ENCODE peak calls at places on chromosomes 6 and 20, in seven cellular contexts. P is neuronal stem cell, W is mesendoderm, N is IMR-90, C is H1, D is mesenchymal stem cell, J is trophoblast cell. K is an unnamed sample.

GRCh38 chr6:126937426-126937825 is 181.0 kb upstream of the RSPO3 start:
- DNase-seq in P (no peak), W (no peak), N (no peak), C (no peak), D (no peak), J (no peak), K (no peak)

GRCh38 chr6:108610270-108610839 is 49.6 kb downstream of the FOXO3 start:
- DNase-seq in P (no peak), W (no peak), N (no peak), C (no peak), D (no peak), J (no peak), K (no peak)

GRCh38 chr6:56244528-56245253 is 2.7 kb downstream of the COL21A1 start:
- DNase-seq in P (no peak), W (no peak), N (no peak), C (no peak), D (no peak), J (no peak), K (no peak)

GRCh38 chr6:132354517-132355167 is 46.6 kb downstream of the MOXD1 start:
- DNase-seq in P (no peak), W (peak), N (no peak), C (no peak), D (no peak), J (no peak), K (no peak)

GRCh38 chr20:16747291-16747811 is 807 bp upstream of the OTOR start:
- DNase-seq in P (no peak), W (peak), N (no peak), C (no peak), D (no peak), J (no peak), K (peak)

GRCh38 chr6:38138374-38138773 is 318.8 kb downstream of the ZFAND3 start:
- DNase-seq in P (no peak), W (peak), N (no peak), C (peak), D (no peak), J (no peak), K (peak)

GRCh38 chr6:138004423-138005287 is 102.6 kb downstream of the PERP start:
- DNase-seq in P (no peak), W (peak), N (peak), C (no peak), D (peak), J (peak), K (no peak)

GRCh38 chr6:106037060-106037459 is 49.1 kb upstream of the PRDM1 start:
- DNase-seq in P (no peak), W (no peak), N (peak), C (no peak), D (no peak), J (no peak), K (no peak)

GRCh38 chr6:167974644-167975344 is 22.7 kb upstream of the KIF25 start:
- DNase-seq in P (no peak), W (no peak), N (peak), C (no peak), D (no peak), J (no peak), K (no peak)

GRCh38 chr6:5998236-5998635 is 8.5 kb downstream of the NRN1 start:
- DNase-seq in P (no peak), W (peak), N (no peak), C (no peak), D (no peak), J (no peak), K (no peak)

GRCh38 chr20:57672164-57672563 is 37.7 kb downstream of the PMEPA1 start:
- DNase-seq in P (no peak), W (no peak), N (peak), C (no peak), D (no peak), J (peak), K (no peak)

GRCh38 chr6:112760831-112761230 is 413.7 kb downstream of the RFPL4B start:
- DNase-seq in P (no peak), W (no peak), N (peak), C (no peak), D (no peak), J (no peak), K (no peak)

GRCh38 chr20:31678389-31679356 is 41.0 kb downstream of the COX4I2 start:
- DNase-seq in P (no peak), W (peak), N (no peak), C (no peak), D (peak), J (peak), K (no peak)

GRCh38 chr6:45538636-45539035 is 160.9 kb upstream of the SUPT3H start:
- DNase-seq in P (no peak), W (no peak), N (no peak), C (no peak), D (peak), J (no peak), K (no peak)

GRCh38 chr6:111589366-111589765 is 16.3 kb downstream of the TRAF3IP2 start:
- DNase-seq in P (no peak), W (no peak), N (peak), C (no peak), D (peak), J (peak), K (no peak)

GRCh38 chr20:53826597-53827291 is 233.1 kb upstream of the ZNF217 start:
- DNase-seq in P (no peak), W (no peak), N (peak), C (no peak), D (no peak), J (no peak), K (no peak)

GRCh38 chr6:13766201-13766634 is 48.1 kb downstream of the MCUR1 start:
- DNase-seq in P (no peak), W (no peak), N (peak), C (no peak), D (peak), J (peak), K (no peak)

GRCh38 chr20:47306095-47306494 is 50.4 kb downstream of the ZMYND8 start:
- DNase-seq in P (no peak), W (no peak), N (no peak), C (no peak), D (no peak), J (no peak), K (no peak)

GRCh38 chr6:31821301-31822037 is 6.1 kb upstream of the HSPA1B start:
- DNase-seq in P (peak), W (peak), N (peak), C (no peak), D (no peak), J (peak), K (peak)

GRCh38 chr20:23316626-23317025 is 34.0 kb upstream of the NXT1 start:
- DNase-seq in P (no peak), W (no peak), N (no peak), C (no peak), D (no peak), J (no peak), K (no peak)

GRCh38 chr20:3900187-3900604 is 11.0 kb downstream of the PANK2 start:
- DNase-seq in P (no peak), W (no peak), N (no peak), C (no peak), D (no peak), J (no peak), K (no peak)

GRCh38 chr6:162245831-162246230 is 481.7 kb downstream of the PRKN start:
- DNase-seq in P (no peak), W (no peak), N (no peak), C (no peak), D (no peak), J (no peak), K (no peak)

GRCh38 chr20:50605136-50605535 is 86.2 kb downstream of the RIPOR3 start:
- DNase-seq in P (no peak), W (no peak), N (no peak), C (no peak), D (no peak), J (no peak), K (no peak)

GRCh38 chr6:63347599-63347998 is 27.8 kb upstream of the LGSN start:
- DNase-seq in P (no peak), W (no peak), N (peak), C (no peak), D (peak), J (peak), K (no peak)

GRCh38 chr20:38369387-38369786 is 23.1 kb downstream of the LBP start:
- DNase-seq in P (no peak), W (peak), N (no peak), C (no peak), D (no peak), J (no peak), K (no peak)

GRCh38 chr20:64086801-64087200 is 2.6 kb upstream of the LKAAEAR1 start:
- DNase-seq in P (no peak), W (no peak), N (no peak), C (no peak), D (no peak), J (no peak), K (no peak)

GRCh38 chr6:154579046-154579823 is 68.8 kb upstream of the CNKSR3 start:
- DNase-seq in P (no peak), W (no peak), N (no peak), C (no peak), D (no peak), J (peak), K (no peak)

GRCh38 chr6:21500314-21500713 is 93.2 kb upstream of the SOX4 start:
- DNase-seq in P (no peak), W (no peak), N (no peak), C (no peak), D (peak), J (no peak), K (no peak)

GRCh38 chr20:57473246-57474042 is 51.5 kb downstream of the CTCFL start:
- DNase-seq in P (no peak), W (no peak), N (no peak), C (no peak), D (no peak), J (peak), K (no peak)

GRCh38 chr20:22339946-22340345 is 244.4 kb downstream of the FOXA2 start:
- DNase-seq in P (no peak), W (no peak), N (no peak), C (no peak), D (no peak), J (no peak), K (no peak)

GRCh38 chr6:69584913-69585729 is 211.7 kb downstream of the LMBRD1 start:
- DNase-seq in P (no peak), W (peak), N (no peak), C (no peak), D (peak), J (no peak), K (no peak)

GRCh38 chr20:19045366-19045765 is 167.1 kb upstream of the SLC24A3 start:
- DNase-seq in P (no peak), W (peak), N (no peak), C (no peak), D (no peak), J (peak), K (no peak)

GRCh38 chr6:166996406-166996805 is 2.8 kb upstream of the CEP43 start:
- DNase-seq in P (no peak), W (no peak), N (peak), C (no peak), D (peak), J (peak), K (no peak)

GRCh38 chr6:43774776-43775583 is 5.0 kb downstream of the VEGFA start:
- DNase-seq in P (peak), W (peak), N (peak), C (no peak), D (peak), J (peak), K (peak)

GRCh38 chr6:107118976-107119375 is 3.7 kb upstream of the BEND3 start:
- DNase-seq in P (no peak), W (peak), N (no peak), C (no peak), D (no peak), J (no peak), K (no peak)

GRCh38 chr6:31865205-31866118 is 2.8 kb upstream of the NEU1 start:
- DNase-seq in P (no peak), W (no peak), N (no peak), C (no peak), D (no peak), J (peak), K (no peak)

GRCh38 chr20:32585519-32586127 is 490 bp upstream of the NOL4L start:
- DNase-seq in P (no peak), W (no peak), N (no peak), C (no peak), D (no peak), J (peak), K (no peak)

DNA sequence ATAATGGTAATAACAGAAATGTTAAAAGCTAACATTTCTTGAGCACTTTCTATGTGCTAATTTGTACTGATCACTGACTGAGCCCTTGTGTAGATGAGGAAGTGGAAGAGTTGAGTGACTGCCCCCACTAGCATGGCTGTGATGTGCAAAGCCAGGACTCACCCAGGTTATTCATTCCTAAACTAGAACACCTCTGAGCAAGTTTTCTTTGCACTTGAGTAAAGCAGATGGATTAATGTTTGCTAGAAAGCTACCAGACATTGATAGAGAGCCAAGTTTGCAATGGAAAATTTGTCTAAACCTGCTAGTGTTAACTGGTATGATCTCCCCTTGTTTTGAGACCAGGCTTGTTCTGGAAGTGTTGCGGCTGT is 467.4 kb upstream of the PLCB4 start:
- DNase-seq in P (no peak), W (no peak), N (no peak), C (no peak), D (no peak), J (no peak), K (no peak)
- H2BK120ac ChIP-seq in P (no peak), W (no peak), N (no peak), C (no peak), D (no peak), J (no peak), K (no peak)

GRCh38 chr6:27280540-27281000 is 31.5 kb downstream of the POM121L2 start:
- DNase-seq in P (no peak), W (peak), N (no peak), C (no peak), D (peak), J (peak), K (no peak)
- H3K9ac ChIP-seq in P (no peak), W (peak), N (peak), C (no peak), D (peak), J (no peak), K (peak)

DNA sequence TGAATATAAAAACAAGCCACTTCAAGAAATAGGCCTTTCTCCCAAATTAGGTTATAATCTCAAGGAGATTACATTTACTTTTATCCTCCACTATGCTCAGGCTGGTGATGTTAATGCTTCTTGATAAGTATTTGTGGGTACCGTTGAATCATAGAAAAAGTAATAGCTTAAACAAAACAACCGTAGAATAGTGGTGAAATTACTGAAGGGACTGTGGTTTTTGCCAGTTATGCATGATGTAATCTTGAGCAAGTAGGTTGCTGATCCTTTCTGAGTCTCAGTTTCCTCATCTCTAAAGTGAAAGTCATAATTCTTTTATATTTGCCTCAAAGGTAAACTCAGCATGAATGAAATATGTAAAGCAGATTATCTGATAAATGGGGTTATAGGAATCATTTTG is 187.3 kb upstream of the JAG1 start:
- DNase-seq in P (no peak), W (no peak), N (peak), C (no peak), D (no peak), J (no peak), K (no peak)
- H4K8ac ChIP-seq in P (no peak), W (no peak), N (no peak), C (no peak), D (no peak), J (no peak), K (no peak)

DNA sequence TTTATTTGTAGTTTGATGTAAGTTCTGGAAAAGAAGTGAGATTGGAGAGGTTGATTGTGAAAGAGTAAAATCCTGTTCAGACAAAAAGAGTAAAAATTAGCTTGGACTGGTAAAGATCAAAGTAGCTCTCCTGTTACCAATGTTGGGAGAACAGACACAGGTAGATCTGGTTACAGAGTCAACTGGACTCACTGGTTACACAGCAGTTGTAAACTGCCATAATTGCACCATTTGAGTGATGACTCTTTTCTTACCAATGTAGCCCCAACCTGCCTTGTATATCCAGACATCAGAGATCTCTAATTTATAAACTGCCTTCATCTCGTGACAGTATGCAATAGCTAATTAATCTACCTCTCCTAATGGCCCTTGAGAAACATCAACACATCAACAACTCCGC is 165.6 kb upstream of the PRSS16 start:
- DNase-seq in P (no peak), W (no peak), N (no peak), C (no peak), D (no peak), J (peak), K (no peak)
- H2BK120ac ChIP-seq in P (no peak), W (no peak), N (no peak), C (no peak), D (no peak), J (no peak), K (no peak)

DNA sequence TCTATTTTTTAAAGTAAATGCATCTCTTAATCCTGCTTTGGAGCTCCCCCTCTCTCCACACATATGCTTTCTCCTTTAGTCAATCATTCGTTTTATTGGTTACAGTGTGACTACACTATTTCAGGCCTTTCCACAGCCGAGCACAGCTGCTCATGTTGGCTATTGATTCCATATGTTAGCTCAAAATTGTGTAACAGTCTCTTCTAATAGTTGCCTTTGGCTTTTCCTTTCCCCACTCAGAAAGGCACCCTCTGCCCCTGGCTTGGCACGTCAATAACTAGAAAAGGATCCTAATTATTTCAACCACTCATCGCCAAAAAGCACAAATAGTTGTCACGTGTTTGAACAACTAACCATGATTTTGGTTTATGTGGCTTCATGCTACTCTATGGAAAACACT is 410.3 kb upstream of the SLC35B3 start:
- DNase-seq in P (no peak), W (no peak), N (no peak), C (no peak), D (no peak), J (no peak), K (no peak)
- H3K9ac ChIP-seq in P (no peak), W (no peak), N (no peak), C (no peak), D (no peak), J (no peak), K (no peak)

GRCh38 chr6:169041078-169041477 is 212.6 kb downstream of the THBS2 start:
- DNase-seq in P (no peak), W (no peak), N (no peak), C (no peak), D (no peak), J (no peak), K (no peak)
- H4K8ac ChIP-seq in P (no peak), W (no peak), N (no peak), C (no peak), D (no peak), J (no peak), K (no peak)

GRCh38 chr6:46555129-46555528 is 63.9 kb upstream of the RCAN2 start:
- DNase-seq in P (no peak), W (peak), N (no peak), C (no peak), D (no peak), J (no peak), K (no peak)
- H2BK120ac ChIP-seq in P (no peak), W (no peak), N (no peak), C (no peak), D (no peak), J (no peak), K (no peak)

GRCh38 chr20:6704132-6704861 is 63.2 kb upstream of the BMP2 start:
- DNase-seq in P (no peak), W (no peak), N (peak), C (no peak), D (peak), J (no peak), K (no peak)
- H3K9ac ChIP-seq in P (no peak), W (no peak), N (no peak), C (no peak), D (peak), J (no peak), K (no peak)